ENCODE peak calls at places on chromosomes 12 and 14, in six cellular contexts. One of them, this sample, is unnamed. For H3K4me1, the result is how much of the 10 kb centered on the place peaks cover.

GRCh38 chr14:29216316-29216715 is 449.7 kb downstream of the FOXG1 start:
- DNase-seq in lung: no peak
- DNase-seq in cardiac muscle cell: no peak
- DNase-seq in pancreas: no peak
- DNase-seq in colonic mucosa: no peak
- DNase-seq in upper lobe of left lung: no peak
- DNase-seq in this sample: no peak

GRCh38 chr14:26828741-26829140 is 230.9 kb upstream of the NOVA1 start:
- DNase-seq in lung: no peak
- DNase-seq in cardiac muscle cell: no peak
- DNase-seq in pancreas: no peak
- DNase-seq in colonic mucosa: no peak
- DNase-seq in upper lobe of left lung: no peak
- DNase-seq in this sample: no peak

GRCh38 chr12:14824012-14824634 is 10.1 kb upstream of the SMCO3 start:
- DNase-seq in lung: no peak
- DNase-seq in cardiac muscle cell: no peak
- DNase-seq in pancreas: no peak
- DNase-seq in colonic mucosa: no peak
- DNase-seq in upper lobe of left lung: no peak
- DNase-seq in this sample: no peak

GRCh38 chr12:81257952-81258551 is 180.2 kb downstream of the ACSS3 start:
- DNase-seq in lung: no peak
- DNase-seq in cardiac muscle cell: peak
- DNase-seq in pancreas: no peak
- DNase-seq in colonic mucosa: no peak
- DNase-seq in upper lobe of left lung: no peak
- DNase-seq in this sample: peak

GRCh38 chr14:101713641-101714349 is 47.7 kb upstream of the PPP2R5C start:
- DNase-seq in lung: peak
- DNase-seq in cardiac muscle cell: no peak
- DNase-seq in pancreas: no peak
- DNase-seq in colonic mucosa: peak
- DNase-seq in upper lobe of left lung: no peak
- DNase-seq in this sample: no peak

GRCh38 chr14:68506645-68507405 is 286.0 kb downstream of the ZFP36L1 start:
- DNase-seq in lung: peak
- DNase-seq in cardiac muscle cell: no peak
- DNase-seq in pancreas: no peak
- DNase-seq in colonic mucosa: no peak
- DNase-seq in upper lobe of left lung: peak
- DNase-seq in this sample: peak

GRCh38 chr12:127636881-127637280 is 630.1 kb upstream of the TMEM132C start:
- DNase-seq in lung: no peak
- DNase-seq in cardiac muscle cell: no peak
- DNase-seq in pancreas: no peak
- DNase-seq in colonic mucosa: no peak
- DNase-seq in upper lobe of left lung: no peak
- DNase-seq in this sample: no peak

GRCh38 chr14:31970744-31971143 is 106.4 kb upstream of the ARHGAP5 start:
- DNase-seq in lung: no peak
- DNase-seq in cardiac muscle cell: no peak
- DNase-seq in pancreas: no peak
- DNase-seq in colonic mucosa: no peak
- DNase-seq in upper lobe of left lung: no peak
- DNase-seq in this sample: no peak

GRCh38 chr14:40004871-40005503 is 572.8 kb upstream of the FBXO33 start:
- DNase-seq in lung: no peak
- DNase-seq in cardiac muscle cell: no peak
- DNase-seq in pancreas: no peak
- DNase-seq in colonic mucosa: no peak
- DNase-seq in upper lobe of left lung: no peak
- DNase-seq in this sample: no peak

GRCh38 chr14:25411933-25412757 is 362.2 kb upstream of the STXBP6 start:
- DNase-seq in lung: no peak
- DNase-seq in cardiac muscle cell: peak
- DNase-seq in pancreas: no peak
- DNase-seq in colonic mucosa: no peak
- DNase-seq in upper lobe of left lung: no peak
- DNase-seq in this sample: no peak

GRCh38 chr12:2892246-2892645 is 1.6 kb downstream of the TULP3 start:
- DNase-seq in lung: no peak
- DNase-seq in cardiac muscle cell: no peak
- DNase-seq in pancreas: no peak
- DNase-seq in colonic mucosa: no peak
- DNase-seq in upper lobe of left lung: no peak
- DNase-seq in this sample: no peak
- H3K4me1 ChIP-seq in lung: under half
- H3K4me1 ChIP-seq in cardiac muscle cell: under half
- H3K4me1 ChIP-seq in pancreas: under half
- H3K4me1 ChIP-seq in colonic mucosa: under half
- H3K4me1 ChIP-seq in upper lobe of left lung: under half
- H3K4me1 ChIP-seq in this sample: under half

GRCh38 chr14:88837495-88837894 is 13.0 kb downstream of the TTC8 start:
- DNase-seq in lung: no peak
- DNase-seq in cardiac muscle cell: no peak
- DNase-seq in pancreas: no peak
- DNase-seq in colonic mucosa: no peak
- DNase-seq in upper lobe of left lung: no peak
- DNase-seq in this sample: no peak
- H3K4me1 ChIP-seq in lung: under half
- H3K4me1 ChIP-seq in cardiac muscle cell: under half
- H3K4me1 ChIP-seq in pancreas: under half
- H3K4me1 ChIP-seq in colonic mucosa: under half
- H3K4me1 ChIP-seq in upper lobe of left lung: under half
- H3K4me1 ChIP-seq in this sample: under half

DNA sequence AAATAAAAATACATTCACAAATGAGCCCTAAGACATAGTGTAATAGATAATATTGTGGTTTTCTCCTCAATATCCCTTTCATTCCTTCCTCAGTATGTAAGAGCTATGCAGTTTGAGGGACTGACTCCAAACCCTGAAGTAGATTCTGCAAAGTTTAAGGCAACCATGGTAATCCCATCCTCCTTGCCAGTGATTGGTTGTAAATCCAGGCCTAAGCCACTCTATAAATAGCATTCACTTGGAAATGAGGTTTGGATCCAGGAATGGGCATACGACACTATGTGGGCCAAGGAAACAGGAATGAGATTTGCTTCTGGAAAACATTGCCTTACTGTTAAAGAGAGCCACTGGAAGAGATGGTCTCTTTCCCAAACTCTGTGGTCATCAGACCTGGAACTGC is 468.7 kb upstream of the SOX5 start:
- DNase-seq in lung: no peak
- DNase-seq in cardiac muscle cell: no peak
- DNase-seq in pancreas: no peak
- DNase-seq in colonic mucosa: no peak
- DNase-seq in upper lobe of left lung: no peak
- DNase-seq in this sample: no peak
- H3K4me1 ChIP-seq in lung: under half
- H3K4me1 ChIP-seq in cardiac muscle cell: under half
- H3K4me1 ChIP-seq in pancreas: under half
- H3K4me1 ChIP-seq in colonic mucosa: under half
- H3K4me1 ChIP-seq in upper lobe of left lung: under half
- H3K4me1 ChIP-seq in this sample: under half

GRCh38 chr12:54412786-54413185 is 6.3 kb downstream of the ITGA5 start:
- DNase-seq in lung: no peak
- DNase-seq in cardiac muscle cell: no peak
- DNase-seq in pancreas: no peak
- DNase-seq in colonic mucosa: no peak
- DNase-seq in upper lobe of left lung: no peak
- DNase-seq in this sample: no peak

GRCh38 chr12:54413284-54414190 is 5.5 kb downstream of the ITGA5 start:
- DNase-seq in lung: peak
- DNase-seq in cardiac muscle cell: peak
- DNase-seq in pancreas: no peak
- DNase-seq in colonic mucosa: peak
- DNase-seq in upper lobe of left lung: peak
- DNase-seq in this sample: no peak

GRCh38 chr12:54415223-54415929 is 3.7 kb downstream of the ITGA5 start:
- DNase-seq in lung: no peak
- DNase-seq in cardiac muscle cell: no peak
- DNase-seq in pancreas: no peak
- DNase-seq in colonic mucosa: no peak
- DNase-seq in upper lobe of left lung: no peak
- DNase-seq in this sample: no peak

GRCh38 chr12:54412348-54412747 is 6.7 kb downstream of the ITGA5 start:
- DNase-seq in lung: no peak
- DNase-seq in cardiac muscle cell: no peak
- DNase-seq in pancreas: no peak
- DNase-seq in colonic mucosa: no peak
- DNase-seq in upper lobe of left lung: no peak
- DNase-seq in this sample: no peak

DNA sequence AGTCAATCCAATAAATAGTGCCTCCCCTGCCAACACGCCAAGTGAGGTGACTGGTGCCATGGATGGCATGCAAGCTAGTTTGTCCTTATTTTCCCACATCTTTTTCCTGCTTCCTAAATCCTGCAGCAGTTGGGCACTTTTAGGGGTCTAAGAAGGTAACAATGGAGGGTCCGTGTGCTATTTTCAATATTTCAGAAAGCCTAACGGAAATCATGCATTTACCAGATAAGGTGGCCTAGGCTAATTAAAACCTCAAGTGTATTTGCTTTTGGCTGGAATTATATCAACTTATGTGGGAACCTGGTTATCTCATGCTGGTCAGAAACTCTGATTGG is 4.9 kb downstream of the ITGA5 start:
- DNase-seq in lung: no peak
- DNase-seq in cardiac muscle cell: no peak
- DNase-seq in pancreas: no peak
- DNase-seq in colonic mucosa: no peak
- DNase-seq in upper lobe of left lung: no peak
- DNase-seq in this sample: no peak
- H3K4me1 ChIP-seq in lung: under half
- H3K4me1 ChIP-seq in cardiac muscle cell: under half
- H3K4me1 ChIP-seq in pancreas: under half
- H3K4me1 ChIP-seq in colonic mucosa: under half
- H3K4me1 ChIP-seq in upper lobe of left lung: half or more
- H3K4me1 ChIP-seq in this sample: under half

GRCh38 chr14:92579244-92579643 is 65.7 kb downstream of the RIN3 start:
- DNase-seq in lung: no peak
- DNase-seq in cardiac muscle cell: no peak
- DNase-seq in pancreas: no peak
- DNase-seq in colonic mucosa: no peak
- DNase-seq in upper lobe of left lung: no peak
- DNase-seq in this sample: no peak
- H3K4me1 ChIP-seq in lung: under half
- H3K4me1 ChIP-seq in cardiac muscle cell: under half
- H3K4me1 ChIP-seq in pancreas: under half
- H3K4me1 ChIP-seq in colonic mucosa: under half
- H3K4me1 ChIP-seq in upper lobe of left lung: under half
- H3K4me1 ChIP-seq in this sample: under half

GRCh38 chr14:74612346-74613021 is 447 bp upstream of the LTBP2 start:
- DNase-seq in lung: peak
- DNase-seq in cardiac muscle cell: peak
- DNase-seq in pancreas: peak
- DNase-seq in colonic mucosa: peak
- DNase-seq in upper lobe of left lung: peak
- DNase-seq in this sample: peak
- H3K4me1 ChIP-seq in lung: under half
- H3K4me1 ChIP-seq in cardiac muscle cell: under half
- H3K4me1 ChIP-seq in pancreas: under half
- H3K4me1 ChIP-seq in colonic mucosa: under half
- H3K4me1 ChIP-seq in upper lobe of left lung: under half
- H3K4me1 ChIP-seq in this sample: half or more

GRCh38 chr14:21103710-21104447 is 3.0 kb downstream of the TMEM253 start:
- DNase-seq in lung: peak
- DNase-seq in cardiac muscle cell: peak
- DNase-seq in pancreas: peak
- DNase-seq in colonic mucosa: peak
- DNase-seq in upper lobe of left lung: peak
- DNase-seq in this sample: peak
- H3K4me1 ChIP-seq in lung: under half
- H3K4me1 ChIP-seq in cardiac muscle cell: under half
- H3K4me1 ChIP-seq in pancreas: under half
- H3K4me1 ChIP-seq in colonic mucosa: under half
- H3K4me1 ChIP-seq in upper lobe of left lung: under half
- H3K4me1 ChIP-seq in this sample: half or more

GRCh38 chr14:105203057-105203494 is 22.0 kb upstream of the NUDT14 start:
- DNase-seq in lung: peak
- DNase-seq in cardiac muscle cell: peak
- DNase-seq in pancreas: peak
- DNase-seq in colonic mucosa: peak
- DNase-seq in upper lobe of left lung: peak
- DNase-seq in this sample: no peak
- H3K4me1 ChIP-seq in lung: under half
- H3K4me1 ChIP-seq in cardiac muscle cell: under half
- H3K4me1 ChIP-seq in pancreas: under half
- H3K4me1 ChIP-seq in colonic mucosa: under half
- H3K4me1 ChIP-seq in upper lobe of left lung: half or more
- H3K4me1 ChIP-seq in this sample: under half

This sample was measured in PC-9.